ENCODE peak calls at places on chromosomes 13 and 19, in five cellular contexts. M is lower lobe of right lung, L is left ventricle myocardium inferior, X is left lung, I is fibroblast of lung. Z is an unnamed sample.

GRCh38 chr19:55689366-55690108 is 14.5 kb downstream of the EPN1 start:
- DNase-seq in L (peak; percentile 11), I (no peak), X (peak; percentile 31), M (peak; percentile 33), Z (no peak)

GRCh38 chr13:93765811-93766210 is 539.2 kb downstream of the GPC6 start:
- DNase-seq in M (no peak), I (no peak), X (no peak), L (no peak), Z (no peak)

GRCh38 chr13:26509491-26509890 is 48.0 kb upstream of the WASF3 start:
- DNase-seq in I (no peak), L (no peak), M (no peak), X (no peak), Z (no peak)

GRCh38 chr19:19514881-19515763 is at the start of gene TSSK6:
- DNase-seq in I (no peak), L (no peak), X (no peak), M (no peak), Z (no peak)

GRCh38 chr13:31042501-31043165 is 110.2 kb downstream of the TEX26 start:
- DNase-seq in M (no peak), X (no peak), I (no peak), L (no peak), Z (peak; percentile 65)

GRCh38 chr13:61146158-61146557 is 269.5 kb downstream of the PCDH20 start:
- DNase-seq in X (no peak), I (no peak), L (no peak), M (no peak), Z (no peak)

GRCh38 chr19:7789447-7789846 is 26.4 kb downstream of the CLEC4M start:
- DNase-seq in I (no peak), L (no peak), X (no peak), M (no peak), Z (no peak)

GRCh38 chr19:7605490-7606222 is 10.0 kb downstream of the CAMSAP3 start:
- DNase-seq in L (no peak), M (no peak), I (no peak), X (no peak), Z (no peak)

GRCh38 chr13:19984430-19985218 is 26.1 kb downstream of the ZMYM2 start:
- DNase-seq in I (peak; percentile 74), L (no peak), M (no peak), X (no peak), Z (no peak)

GRCh38 chr13:48494874-48495273 is 38.0 kb downstream of the RCBTB2 start:
- DNase-seq in I (no peak), M (no peak), L (no peak), X (no peak), Z (no peak)

GRCh38 chr13:41427700-41428099 is 29.6 kb upstream of the RGCC start:
- DNase-seq in L (no peak), I (no peak), X (no peak), M (no peak), Z (no peak)

GRCh38 chr19:45729774-45730388 is 815 bp downstream of the FBXO46 start:
- DNase-seq in L (no peak), I (no peak), M (no peak), X (no peak), Z (no peak)

GRCh38 chr19:5292843-5293606 is 47.6 kb downstream of the PTPRS start:
- DNase-seq in L (peak; percentile 64), X (peak; percentile 44), I (peak; percentile 70), M (peak; percentile 54), Z (peak; percentile 91)

GRCh38 chr13:69524459-69525155 is 583.0 kb upstream of the ATXN8OS start:
- DNase-seq in I (peak; percentile 9), M (no peak), L (no peak), X (no peak), Z (no peak)
- TF ChIP-seq CTCF in I (peak; percentile 21), M (no peak), L (peak; percentile 11), X (no peak), Z (no peak)

GRCh38 chr19:14719162-14719561 is 29.3 kb downstream of the ZNF333 start:
- DNase-seq in M (no peak), I (no peak), X (no peak), L (no peak), Z (no peak)
- H3K4me3 ChIP-seq in M (no peak overlapping the region), I (no peak overlapping the region), X (no peak overlapping the region), L (no peak overlapping the region), Z (no peak overlapping the region)

DNA sequence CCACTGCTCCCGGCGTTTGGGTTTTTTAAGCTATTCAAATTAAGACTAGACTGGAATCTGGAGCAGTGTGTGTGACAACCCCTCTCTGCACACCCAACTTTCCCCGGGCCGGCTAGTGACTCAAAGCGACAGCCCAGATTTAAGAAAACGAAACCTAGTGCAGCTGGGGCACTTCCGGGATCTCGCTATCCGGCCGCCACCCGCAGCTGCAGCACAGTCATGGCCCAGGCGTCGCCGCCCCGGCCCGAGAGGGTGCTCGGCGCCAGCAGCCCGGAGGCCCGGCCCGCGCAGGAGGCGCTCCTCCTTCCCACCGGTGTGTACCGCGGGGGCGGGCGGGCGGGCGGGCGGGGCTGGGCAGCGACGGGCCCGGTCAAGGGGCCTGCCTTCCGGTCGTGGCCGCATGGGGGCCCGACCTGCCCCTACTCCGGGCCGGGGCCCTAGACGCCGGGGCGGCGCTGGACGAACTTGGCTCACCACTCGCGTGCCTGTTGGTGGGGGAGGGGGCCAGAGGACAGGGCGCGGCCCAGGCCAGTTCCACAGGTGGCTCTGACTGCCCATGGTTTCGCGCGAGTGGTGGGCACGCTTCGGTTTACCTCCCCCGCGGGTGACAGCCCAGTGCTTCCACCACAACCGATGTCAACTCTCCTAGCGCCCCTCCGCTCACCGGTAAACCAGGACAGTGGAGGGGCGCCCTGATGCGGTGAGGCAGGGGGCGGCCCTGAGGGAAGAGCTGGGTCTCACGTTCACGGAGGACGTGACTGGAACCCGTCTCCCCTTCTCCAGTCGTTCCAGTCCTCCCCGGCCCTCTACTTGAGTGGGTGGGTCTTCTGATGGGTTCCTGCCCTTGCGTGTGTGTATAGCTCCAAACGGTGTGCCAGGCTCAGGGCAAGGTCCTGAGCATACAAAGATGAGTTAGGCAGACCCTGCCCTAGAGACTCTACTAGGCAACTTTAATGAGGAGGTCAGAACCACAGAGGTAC is at the start of gene PHF11:
- DNase-seq in I (peak; percentile 75), L (peak; percentile 81), X (peak; percentile 86), M (peak; percentile 93), Z (peak; percentile 81)
- TF ChIP-seq CTCF in I (no peak), L (peak; percentile 46), X (no peak), M (peak; percentile 17), Z (no peak)

GRCh38 chr13:112247471-112248405 is 128.4 kb upstream of the SPACA7 start:
- DNase-seq in X (no peak), L (no peak), I (no peak), M (no peak), Z (peak; percentile 75)

GRCh38 chr13:112248909-112249592 is 127.1 kb upstream of the SPACA7 start:
- DNase-seq in M (no peak), L (no peak), I (no peak), X (no peak), Z (peak; percentile 6)

GRCh38 chr13:112246731-112247470 is 129.3 kb upstream of the SPACA7 start:
- DNase-seq in L (no peak), I (no peak), M (no peak), X (no peak), Z (no peak)

GRCh38 chr13:112249644-112250610 is 126.2 kb upstream of the SPACA7 start:
- DNase-seq in L (no peak), M (no peak), X (no peak), I (no peak), Z (peak; percentile 70)

GRCh38 chr13:112248406-112248760 is 127.8 kb upstream of the SPACA7 start:
- DNase-seq in X (no peak), L (no peak), I (no peak), M (no peak), Z (peak; percentile 45)
- H3K4me3 ChIP-seq in X (no peak overlapping the region), L (no peak overlapping the region), I (no peak overlapping the region), M (no peak overlapping the region), Z (no peak overlapping the region)

Z was measured in lower leg skin.